ENCODE peak calls at places on chromosome 18, in ten cellular contexts. One of them, this sample, is unnamed. For H3K27me3, the result is how much of the 10 kb centered on the place peaks cover.

GRCh38 chr18:50679656-50680055 is 119.8 kb downstream of the MAPK4 start:
- DNase-seq in body of pancreas: no peak
- DNase-seq in upper lobe of right lung: no peak
- DNase-seq in CD8-positive, alpha-beta T cell: no peak
- DNase-seq in tibial artery: no peak
- DNase-seq in brain microvascular endothelial cell: no peak
- DNase-seq in dorsolateral prefrontal cortex: no peak
- DNase-seq in CD4-positive, alpha-beta T cell: no peak
- DNase-seq in BJ: no peak
- DNase-seq in RWPE2: no peak
- DNase-seq in this sample: no peak

GRCh38 chr18:69885841-69886531 is 61.7 kb downstream of the CD226 start:
- DNase-seq in brain microvascular endothelial cell: no peak
- DNase-seq in BJ: no peak
- DNase-seq in tibial artery: no peak
- DNase-seq in CD8-positive, alpha-beta T cell: no peak
- DNase-seq in RWPE2: no peak
- DNase-seq in upper lobe of right lung: no peak
- DNase-seq in CD4-positive, alpha-beta T cell: no peak
- DNase-seq in dorsolateral prefrontal cortex: no peak
- DNase-seq in body of pancreas: no peak
- DNase-seq in this sample: peak

GRCh38 chr18:21289843-21290242 is 47.8 kb downstream of the GREB1L start:
- DNase-seq in brain microvascular endothelial cell: no peak
- DNase-seq in upper lobe of right lung: no peak
- DNase-seq in CD4-positive, alpha-beta T cell: no peak
- DNase-seq in tibial artery: no peak
- DNase-seq in RWPE2: no peak
- DNase-seq in body of pancreas: no peak
- DNase-seq in CD8-positive, alpha-beta T cell: no peak
- DNase-seq in dorsolateral prefrontal cortex: no peak
- DNase-seq in BJ: no peak
- DNase-seq in this sample: no peak

GRCh38 chr18:79876497-79876896 is 75.0 kb downstream of the SLC66A2 start:
- DNase-seq in brain microvascular endothelial cell: no peak
- DNase-seq in CD4-positive, alpha-beta T cell: no peak
- DNase-seq in CD8-positive, alpha-beta T cell: no peak
- DNase-seq in tibial artery: no peak
- DNase-seq in body of pancreas: no peak
- DNase-seq in dorsolateral prefrontal cortex: peak
- DNase-seq in BJ: no peak
- DNase-seq in RWPE2: no peak
- DNase-seq in upper lobe of right lung: peak
- DNase-seq in this sample: no peak

GRCh38 chr18:32443356-32443755 is 27.3 kb downstream of the GAREM1 start:
- DNase-seq in BJ: no peak
- DNase-seq in RWPE2: no peak
- DNase-seq in upper lobe of right lung: no peak
- DNase-seq in dorsolateral prefrontal cortex: no peak
- DNase-seq in CD4-positive, alpha-beta T cell: no peak
- DNase-seq in tibial artery: no peak
- DNase-seq in CD8-positive, alpha-beta T cell: no peak
- DNase-seq in brain microvascular endothelial cell: no peak
- DNase-seq in body of pancreas: no peak
- DNase-seq in this sample: no peak

GRCh38 chr18:63994783-63995399 is 25.0 kb downstream of the SERPINB8 start:
- DNase-seq in body of pancreas: peak
- DNase-seq in brain microvascular endothelial cell: peak
- DNase-seq in dorsolateral prefrontal cortex: no peak
- DNase-seq in tibial artery: peak
- DNase-seq in upper lobe of right lung: no peak
- DNase-seq in CD4-positive, alpha-beta T cell: peak
- DNase-seq in RWPE2: no peak
- DNase-seq in CD8-positive, alpha-beta T cell: peak
- DNase-seq in BJ: peak
- DNase-seq in this sample: no peak

GRCh38 chr18:63553117-63553516 is 10.9 kb downstream of the SERPINB12 start:
- DNase-seq in CD8-positive, alpha-beta T cell: no peak
- DNase-seq in RWPE2: no peak
- DNase-seq in upper lobe of right lung: no peak
- DNase-seq in body of pancreas: peak
- DNase-seq in dorsolateral prefrontal cortex: no peak
- DNase-seq in tibial artery: no peak
- DNase-seq in CD4-positive, alpha-beta T cell: no peak
- DNase-seq in brain microvascular endothelial cell: peak
- DNase-seq in BJ: peak
- DNase-seq in this sample: no peak

GRCh38 chr18:76351961-76352581 is 143.0 kb downstream of the ZNF516 start:
- DNase-seq in BJ: peak
- DNase-seq in CD8-positive, alpha-beta T cell: no peak
- DNase-seq in upper lobe of right lung: peak
- DNase-seq in dorsolateral prefrontal cortex: no peak
- DNase-seq in body of pancreas: peak
- DNase-seq in brain microvascular endothelial cell: peak
- DNase-seq in CD4-positive, alpha-beta T cell: no peak
- DNase-seq in RWPE2: no peak
- DNase-seq in tibial artery: peak
- DNase-seq in this sample: no peak

GRCh38 chr18:23703057-23703986 is 14.1 kb downstream of the LAMA3 start:
- DNase-seq in CD4-positive, alpha-beta T cell: no peak
- DNase-seq in body of pancreas: no peak
- DNase-seq in BJ: no peak
- DNase-seq in upper lobe of right lung: no peak
- DNase-seq in CD8-positive, alpha-beta T cell: no peak
- DNase-seq in brain microvascular endothelial cell: peak
- DNase-seq in tibial artery: no peak
- DNase-seq in dorsolateral prefrontal cortex: no peak
- DNase-seq in RWPE2: no peak
- DNase-seq in this sample: no peak

GRCh38 chr18:40935423-40935822 is 1019.6 kb upstream of the PIK3C3 start:
- DNase-seq in tibial artery: no peak
- DNase-seq in dorsolateral prefrontal cortex: no peak
- DNase-seq in RWPE2: no peak
- DNase-seq in CD4-positive, alpha-beta T cell: no peak
- DNase-seq in CD8-positive, alpha-beta T cell: no peak
- DNase-seq in body of pancreas: no peak
- DNase-seq in BJ: no peak
- DNase-seq in upper lobe of right lung: no peak
- DNase-seq in brain microvascular endothelial cell: peak
- DNase-seq in this sample: no peak

GRCh38 chr18:59662008-59662701 is 35.1 kb downstream of the CCBE1 start:
- DNase-seq in CD4-positive, alpha-beta T cell: no peak
- DNase-seq in RWPE2: no peak
- DNase-seq in BJ: no peak
- DNase-seq in CD8-positive, alpha-beta T cell: no peak
- DNase-seq in upper lobe of right lung: no peak
- DNase-seq in brain microvascular endothelial cell: no peak
- DNase-seq in dorsolateral prefrontal cortex: no peak
- DNase-seq in body of pancreas: no peak
- DNase-seq in tibial artery: no peak
- DNase-seq in this sample: no peak

GRCh38 chr18:25896178-25896780 is 194.1 kb downstream of the SS18 start:
- DNase-seq in tibial artery: no peak
- DNase-seq in upper lobe of right lung: no peak
- DNase-seq in body of pancreas: no peak
- DNase-seq in CD8-positive, alpha-beta T cell: no peak
- DNase-seq in RWPE2: no peak
- DNase-seq in BJ: no peak
- DNase-seq in dorsolateral prefrontal cortex: no peak
- DNase-seq in CD4-positive, alpha-beta T cell: no peak
- DNase-seq in brain microvascular endothelial cell: peak
- DNase-seq in this sample: no peak

GRCh38 chr18:59715966-59716369 is 18.7 kb upstream of the CCBE1 start:
- DNase-seq in body of pancreas: no peak
- DNase-seq in RWPE2: peak
- DNase-seq in brain microvascular endothelial cell: peak
- DNase-seq in dorsolateral prefrontal cortex: no peak
- DNase-seq in tibial artery: no peak
- DNase-seq in CD4-positive, alpha-beta T cell: no peak
- DNase-seq in upper lobe of right lung: no peak
- DNase-seq in CD8-positive, alpha-beta T cell: no peak
- DNase-seq in BJ: no peak
- DNase-seq in this sample: no peak

GRCh38 chr18:8686556-8686955 is 18.8 kb upstream of the MTCL1 start:
- DNase-seq in dorsolateral prefrontal cortex: no peak
- DNase-seq in CD8-positive, alpha-beta T cell: no peak
- DNase-seq in RWPE2: no peak
- DNase-seq in body of pancreas: no peak
- DNase-seq in tibial artery: no peak
- DNase-seq in BJ: no peak
- DNase-seq in brain microvascular endothelial cell: no peak
- DNase-seq in upper lobe of right lung: no peak
- DNase-seq in CD4-positive, alpha-beta T cell: no peak
- DNase-seq in this sample: no peak

GRCh38 chr18:14124689-14125088 is 7.5 kb downstream of the ZNF519 start:
- DNase-seq in CD4-positive, alpha-beta T cell: no peak
- DNase-seq in brain microvascular endothelial cell: no peak
- DNase-seq in BJ: no peak
- DNase-seq in tibial artery: no peak
- DNase-seq in CD8-positive, alpha-beta T cell: no peak
- DNase-seq in dorsolateral prefrontal cortex: no peak
- DNase-seq in body of pancreas: no peak
- DNase-seq in upper lobe of right lung: no peak
- DNase-seq in RWPE2: no peak
- DNase-seq in this sample: no peak

GRCh38 chr18:22560283-22560627 is 142.5 kb upstream of the CTAGE1 start:
- DNase-seq in CD4-positive, alpha-beta T cell: no peak
- DNase-seq in upper lobe of right lung: no peak
- DNase-seq in tibial artery: no peak
- DNase-seq in RWPE2: no peak
- DNase-seq in brain microvascular endothelial cell: no peak
- DNase-seq in BJ: no peak
- DNase-seq in body of pancreas: no peak
- DNase-seq in dorsolateral prefrontal cortex: no peak
- DNase-seq in CD8-positive, alpha-beta T cell: no peak
- DNase-seq in this sample: no peak

GRCh38 chr18:22564036-22564435 is 146.3 kb upstream of the CTAGE1 start:
- DNase-seq in BJ: no peak
- DNase-seq in RWPE2: no peak
- DNase-seq in body of pancreas: no peak
- DNase-seq in upper lobe of right lung: no peak
- DNase-seq in CD4-positive, alpha-beta T cell: no peak
- DNase-seq in CD8-positive, alpha-beta T cell: no peak
- DNase-seq in tibial artery: no peak
- DNase-seq in dorsolateral prefrontal cortex: no peak
- DNase-seq in brain microvascular endothelial cell: peak
- DNase-seq in this sample: no peak

GRCh38 chr18:22559414-22560282 is 141.9 kb upstream of the CTAGE1 start:
- DNase-seq in dorsolateral prefrontal cortex: no peak
- DNase-seq in upper lobe of right lung: peak
- DNase-seq in RWPE2: no peak
- DNase-seq in CD4-positive, alpha-beta T cell: no peak
- DNase-seq in BJ: no peak
- DNase-seq in tibial artery: peak
- DNase-seq in body of pancreas: peak
- DNase-seq in CD8-positive, alpha-beta T cell: no peak
- DNase-seq in brain microvascular endothelial cell: peak
- DNase-seq in this sample: no peak

GRCh38 chr18:22560797-22561196 is 143.1 kb upstream of the CTAGE1 start:
- DNase-seq in CD8-positive, alpha-beta T cell: no peak
- DNase-seq in tibial artery: no peak
- DNase-seq in upper lobe of right lung: no peak
- DNase-seq in brain microvascular endothelial cell: no peak
- DNase-seq in dorsolateral prefrontal cortex: no peak
- DNase-seq in body of pancreas: no peak
- DNase-seq in BJ: no peak
- DNase-seq in CD4-positive, alpha-beta T cell: no peak
- DNase-seq in RWPE2: no peak
- DNase-seq in this sample: no peak

GRCh38 chr18:22563098-22563707 is 145.5 kb upstream of the CTAGE1 start:
- DNase-seq in dorsolateral prefrontal cortex: no peak
- DNase-seq in body of pancreas: peak
- DNase-seq in CD4-positive, alpha-beta T cell: no peak
- DNase-seq in upper lobe of right lung: no peak
- DNase-seq in BJ: no peak
- DNase-seq in brain microvascular endothelial cell: peak
- DNase-seq in RWPE2: no peak
- DNase-seq in CD8-positive, alpha-beta T cell: no peak
- DNase-seq in tibial artery: peak
- DNase-seq in this sample: peak
- H3K27me3 ChIP-seq in dorsolateral prefrontal cortex: under half
- H3K27me3 ChIP-seq in body of pancreas: under half
- H3K27me3 ChIP-seq in CD4-positive, alpha-beta T cell: under half
- H3K27me3 ChIP-seq in upper lobe of right lung: under half
- H3K27me3 ChIP-seq in BJ: under half
- H3K27me3 ChIP-seq in brain microvascular endothelial cell: under half
- H3K27me3 ChIP-seq in RWPE2: under half
- H3K27me3 ChIP-seq in CD8-positive, alpha-beta T cell: under half
- H3K27me3 ChIP-seq in tibial artery: under half
- H3K27me3 ChIP-seq in this sample: under half

GRCh38 chr18:29361843-29362242 is 1184.9 kb upstream of the CDH2 start:
- DNase-seq in dorsolateral prefrontal cortex: no peak
- DNase-seq in tibial artery: no peak
- DNase-seq in BJ: no peak
- DNase-seq in upper lobe of right lung: no peak
- DNase-seq in CD4-positive, alpha-beta T cell: no peak
- DNase-seq in CD8-positive, alpha-beta T cell: no peak
- DNase-seq in body of pancreas: no peak
- DNase-seq in RWPE2: no peak
- DNase-seq in brain microvascular endothelial cell: no peak
- DNase-seq in this sample: no peak
- TF ChIP-seq CTCF in dorsolateral prefrontal cortex: no peak
- TF ChIP-seq CTCF in tibial artery: no peak
- TF ChIP-seq CTCF in BJ: no peak
- TF ChIP-seq CTCF in upper lobe of right lung: no peak
- TF ChIP-seq CTCF in CD4-positive, alpha-beta T cell: no peak
- TF ChIP-seq CTCF in CD8-positive, alpha-beta T cell: no peak
- TF ChIP-seq CTCF in body of pancreas: no peak
- TF ChIP-seq CTCF in RWPE2: no peak
- TF ChIP-seq CTCF in brain microvascular endothelial cell: no peak
- TF ChIP-seq CTCF in this sample: no peak

DNA sequence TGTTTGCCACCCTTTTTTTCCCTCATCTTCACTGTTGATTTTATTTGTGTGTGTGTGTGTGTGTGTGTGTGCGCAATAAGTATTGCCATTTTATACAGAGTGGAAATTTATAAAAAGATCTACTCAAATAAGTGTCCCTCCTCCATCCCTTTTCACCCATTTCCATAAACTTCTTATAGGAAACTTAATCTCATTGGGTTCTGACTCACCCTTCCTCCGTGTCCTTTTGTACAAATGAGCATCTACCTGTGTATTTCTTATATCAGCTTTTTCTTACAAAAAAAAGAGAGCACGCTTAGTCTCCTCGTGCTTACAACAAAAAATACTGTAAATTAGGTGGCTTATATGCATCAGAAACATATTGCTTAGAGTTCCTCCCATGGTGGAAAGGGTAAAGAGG is 711.2 kb upstream of the CDH7 start:
- DNase-seq in dorsolateral prefrontal cortex: no peak
- DNase-seq in CD4-positive, alpha-beta T cell: no peak
- DNase-seq in CD8-positive, alpha-beta T cell: no peak
- DNase-seq in BJ: no peak
- DNase-seq in RWPE2: no peak
- DNase-seq in upper lobe of right lung: no peak
- DNase-seq in brain microvascular endothelial cell: no peak
- DNase-seq in tibial artery: no peak
- DNase-seq in body of pancreas: no peak
- DNase-seq in this sample: no peak
- H3K27me3 ChIP-seq in dorsolateral prefrontal cortex: under half
- H3K27me3 ChIP-seq in CD4-positive, alpha-beta T cell: under half
- H3K27me3 ChIP-seq in CD8-positive, alpha-beta T cell: under half
- H3K27me3 ChIP-seq in BJ: under half
- H3K27me3 ChIP-seq in RWPE2: under half
- H3K27me3 ChIP-seq in upper lobe of right lung: under half
- H3K27me3 ChIP-seq in brain microvascular endothelial cell: under half
- H3K27me3 ChIP-seq in tibial artery: under half
- H3K27me3 ChIP-seq in body of pancreas: under half
- H3K27me3 ChIP-seq in this sample: under half

GRCh38 chr18:49250819-49251388 is 209.5 kb downstream of the DYM start:
- DNase-seq in RWPE2: no peak
- DNase-seq in dorsolateral prefrontal cortex: no peak
- DNase-seq in tibial artery: no peak
- DNase-seq in body of pancreas: no peak
- DNase-seq in brain microvascular endothelial cell: peak
- DNase-seq in CD4-positive, alpha-beta T cell: no peak
- DNase-seq in upper lobe of right lung: no peak
- DNase-seq in BJ: no peak
- DNase-seq in CD8-positive, alpha-beta T cell: no peak
- DNase-seq in this sample: no peak
- TF ChIP-seq CTCF in RWPE2: peak
- TF ChIP-seq CTCF in dorsolateral prefrontal cortex: peak
- TF ChIP-seq CTCF in tibial artery: no peak
- TF ChIP-seq CTCF in body of pancreas: peak
- TF ChIP-seq CTCF in brain microvascular endothelial cell: peak
- TF ChIP-seq CTCF in CD4-positive, alpha-beta T cell: peak
- TF ChIP-seq CTCF in upper lobe of right lung: peak
- TF ChIP-seq CTCF in BJ: peak
- TF ChIP-seq CTCF in CD8-positive, alpha-beta T cell: no peak
- TF ChIP-seq CTCF in this sample: peak